ENCODE peak calls at places on chromosomes 3 and 15, in four cellular contexts. One of them, this sample, is unnamed.

GRCh38 chr3:72128906-72129305 is 344.0 kb upstream of the PROK2 start:
- DNase-seq in mesenchymal stem cell: no peak
- DNase-seq in aorta: no peak
- DNase-seq in stimulated activated naive CD8-positive, alpha-beta T cell treated with anti-CD3 and anti-CD28 coated beads, Interleukin-15, amount 100 ng/mL, for 72 hours: no peak
- DNase-seq in this sample: no peak

GRCh38 chr15:77542491-77543001 is 90.2 kb downstream of the LINGO1 start:
- DNase-seq in mesenchymal stem cell: peak; percentile 16
- DNase-seq in aorta: peak; percentile 36
- DNase-seq in stimulated activated naive CD8-positive, alpha-beta T cell treated with anti-CD3 and anti-CD28 coated beads, Interleukin-15, amount 100 ng/mL, for 72 hours: no peak
- DNase-seq in this sample: no peak

GRCh38 chr3:164113406-164114332 is 964.6 kb downstream of the SI start:
- DNase-seq in mesenchymal stem cell: no peak
- DNase-seq in aorta: no peak
- DNase-seq in stimulated activated naive CD8-positive, alpha-beta T cell treated with anti-CD3 and anti-CD28 coated beads, Interleukin-15, amount 100 ng/mL, for 72 hours: no peak
- DNase-seq in this sample: no peak

GRCh38 chr15:70523634-70524033 is 239.7 kb downstream of the UACA start:
- DNase-seq in mesenchymal stem cell: no peak
- DNase-seq in aorta: no peak
- DNase-seq in stimulated activated naive CD8-positive, alpha-beta T cell treated with anti-CD3 and anti-CD28 coated beads, Interleukin-15, amount 100 ng/mL, for 72 hours: no peak
- DNase-seq in this sample: no peak

GRCh38 chr3:133966954-133967353 is 62.8 kb downstream of the SLCO2A1 start:
- DNase-seq in mesenchymal stem cell: no peak
- DNase-seq in aorta: no peak
- DNase-seq in stimulated activated naive CD8-positive, alpha-beta T cell treated with anti-CD3 and anti-CD28 coated beads, Interleukin-15, amount 100 ng/mL, for 72 hours: no peak
- DNase-seq in this sample: no peak

GRCh38 chr3:186896875-186897274 is 33.5 kb upstream of the ST6GAL1 start:
- DNase-seq in mesenchymal stem cell: no peak
- DNase-seq in aorta: no peak
- DNase-seq in stimulated activated naive CD8-positive, alpha-beta T cell treated with anti-CD3 and anti-CD28 coated beads, Interleukin-15, amount 100 ng/mL, for 72 hours: no peak
- DNase-seq in this sample: no peak

GRCh38 chr3:32873491-32874130 is 55.8 kb downstream of the TRIM71 start:
- DNase-seq in mesenchymal stem cell: no peak
- DNase-seq in aorta: no peak
- DNase-seq in stimulated activated naive CD8-positive, alpha-beta T cell treated with anti-CD3 and anti-CD28 coated beads, Interleukin-15, amount 100 ng/mL, for 72 hours: no peak
- DNase-seq in this sample: no peak

GRCh38 chr15:51131596-51132290 is 37.0 kb upstream of the TNFAIP8L3 start:
- DNase-seq in mesenchymal stem cell: no peak
- DNase-seq in aorta: no peak
- DNase-seq in stimulated activated naive CD8-positive, alpha-beta T cell treated with anti-CD3 and anti-CD28 coated beads, Interleukin-15, amount 100 ng/mL, for 72 hours: no peak
- DNase-seq in this sample: no peak

GRCh38 chr15:64842986-64843561 is 1.4 kb downstream of the PLEKHO2 start:
- DNase-seq in mesenchymal stem cell: peak; percentile 76
- DNase-seq in aorta: peak; percentile 80
- DNase-seq in stimulated activated naive CD8-positive, alpha-beta T cell treated with anti-CD3 and anti-CD28 coated beads, Interleukin-15, amount 100 ng/mL, for 72 hours: no peak
- DNase-seq in this sample: no peak

GRCh38 chr3:27357665-27358258 is 11.4 kb downstream of the NEK10 start:
- DNase-seq in mesenchymal stem cell: peak; percentile 64
- DNase-seq in aorta: peak; percentile 64
- DNase-seq in stimulated activated naive CD8-positive, alpha-beta T cell treated with anti-CD3 and anti-CD28 coated beads, Interleukin-15, amount 100 ng/mL, for 72 hours: peak; percentile 41
- DNase-seq in this sample: peak; percentile 10

GRCh38 chr15:70569139-70569717 is 194.1 kb downstream of the UACA start:
- DNase-seq in mesenchymal stem cell: peak; percentile 62
- DNase-seq in aorta: no peak
- DNase-seq in stimulated activated naive CD8-positive, alpha-beta T cell treated with anti-CD3 and anti-CD28 coated beads, Interleukin-15, amount 100 ng/mL, for 72 hours: no peak
- DNase-seq in this sample: no peak

GRCh38 chr15:51267047-51267713 is 71.2 kb downstream of the CYP19A1 start:
- DNase-seq in mesenchymal stem cell: peak; percentile 13
- DNase-seq in aorta: peak; percentile 55
- DNase-seq in stimulated activated naive CD8-positive, alpha-beta T cell treated with anti-CD3 and anti-CD28 coated beads, Interleukin-15, amount 100 ng/mL, for 72 hours: no peak
- DNase-seq in this sample: no peak

GRCh38 chr3:128383316-128384235 is 83.1 kb downstream of the DNAJB8 start:
- DNase-seq in mesenchymal stem cell: peak; percentile 65
- DNase-seq in aorta: peak; percentile 81
- DNase-seq in stimulated activated naive CD8-positive, alpha-beta T cell treated with anti-CD3 and anti-CD28 coated beads, Interleukin-15, amount 100 ng/mL, for 72 hours: peak; percentile 12
- DNase-seq in this sample: no peak

GRCh38 chr15:56754993-56755392 is 21.7 kb upstream of the ZNF280D start:
- DNase-seq in mesenchymal stem cell: no peak
- DNase-seq in aorta: no peak
- DNase-seq in stimulated activated naive CD8-positive, alpha-beta T cell treated with anti-CD3 and anti-CD28 coated beads, Interleukin-15, amount 100 ng/mL, for 72 hours: no peak
- DNase-seq in this sample: no peak

GRCh38 chr3:88997276-88997675 is 110.1 kb upstream of the EPHA3 start:
- DNase-seq in mesenchymal stem cell: no peak
- DNase-seq in aorta: no peak
- DNase-seq in stimulated activated naive CD8-positive, alpha-beta T cell treated with anti-CD3 and anti-CD28 coated beads, Interleukin-15, amount 100 ng/mL, for 72 hours: no peak
- DNase-seq in this sample: no peak

GRCh38 chr15:53808058-53808703 is 48.7 kb upstream of the WDR72 start:
- DNase-seq in mesenchymal stem cell: peak; percentile 1
- DNase-seq in aorta: no peak
- DNase-seq in stimulated activated naive CD8-positive, alpha-beta T cell treated with anti-CD3 and anti-CD28 coated beads, Interleukin-15, amount 100 ng/mL, for 72 hours: no peak
- DNase-seq in this sample: no peak

GRCh38 chr15:74235962-74236361 is at the start of gene CCDC33:
- DNase-seq in mesenchymal stem cell: no peak
- DNase-seq in aorta: no peak
- DNase-seq in stimulated activated naive CD8-positive, alpha-beta T cell treated with anti-CD3 and anti-CD28 coated beads, Interleukin-15, amount 100 ng/mL, for 72 hours: no peak
- DNase-seq in this sample: peak; percentile 61

GRCh38 chr3:988790-989189 is 104.0 kb upstream of the CNTN6 start:
- DNase-seq in mesenchymal stem cell: no peak
- DNase-seq in aorta: no peak
- DNase-seq in stimulated activated naive CD8-positive, alpha-beta T cell treated with anti-CD3 and anti-CD28 coated beads, Interleukin-15, amount 100 ng/mL, for 72 hours: no peak
- DNase-seq in this sample: no peak

GRCh38 chr3:178804606-178805005 is 267.0 kb downstream of the ZMAT3 start:
- DNase-seq in mesenchymal stem cell: no peak
- DNase-seq in aorta: no peak
- DNase-seq in stimulated activated naive CD8-positive, alpha-beta T cell treated with anti-CD3 and anti-CD28 coated beads, Interleukin-15, amount 100 ng/mL, for 72 hours: no peak
- DNase-seq in this sample: no peak

GRCh38 chr3:196108075-196108743 is 26.3 kb upstream of the TFRC start:
- DNase-seq in mesenchymal stem cell: no peak
- DNase-seq in aorta: no peak
- DNase-seq in stimulated activated naive CD8-positive, alpha-beta T cell treated with anti-CD3 and anti-CD28 coated beads, Interleukin-15, amount 100 ng/mL, for 72 hours: no peak
- DNase-seq in this sample: no peak

GRCh38 chr3:53100818-53101466 is 29.3 kb downstream of the RFT1 start:
- DNase-seq in mesenchymal stem cell: no peak
- DNase-seq in aorta: no peak
- DNase-seq in stimulated activated naive CD8-positive, alpha-beta T cell treated with anti-CD3 and anti-CD28 coated beads, Interleukin-15, amount 100 ng/mL, for 72 hours: no peak
- DNase-seq in this sample: no peak

GRCh38 chr3:135155228-135155627 is 360.2 kb downstream of the EPHB1 start:
- DNase-seq in mesenchymal stem cell: no peak
- DNase-seq in aorta: no peak
- DNase-seq in stimulated activated naive CD8-positive, alpha-beta T cell treated with anti-CD3 and anti-CD28 coated beads, Interleukin-15, amount 100 ng/mL, for 72 hours: no peak
- DNase-seq in this sample: no peak

GRCh38 chr3:107669669-107670068 is 146.9 kb downstream of the BBX start:
- DNase-seq in mesenchymal stem cell: no peak
- DNase-seq in aorta: no peak
- DNase-seq in stimulated activated naive CD8-positive, alpha-beta T cell treated with anti-CD3 and anti-CD28 coated beads, Interleukin-15, amount 100 ng/mL, for 72 hours: no peak
- DNase-seq in this sample: no peak

GRCh38 chr3:107239703-107240102 is 137.5 kb upstream of the CCDC54 start:
- DNase-seq in mesenchymal stem cell: no peak
- DNase-seq in aorta: no peak
- DNase-seq in stimulated activated naive CD8-positive, alpha-beta T cell treated with anti-CD3 and anti-CD28 coated beads, Interleukin-15, amount 100 ng/mL, for 72 hours: no peak
- DNase-seq in this sample: no peak

GRCh38 chr3:154933581-154933980 is 146.5 kb upstream of the MME start:
- DNase-seq in mesenchymal stem cell: no peak
- DNase-seq in aorta: no peak
- DNase-seq in stimulated activated naive CD8-positive, alpha-beta T cell treated with anti-CD3 and anti-CD28 coated beads, Interleukin-15, amount 100 ng/mL, for 72 hours: no peak
- DNase-seq in this sample: no peak

GRCh38 chr15:42498212-42499038 is 3.0 kb downstream of the SNAP23 start:
- DNase-seq in mesenchymal stem cell: no peak
- DNase-seq in aorta: no peak
- DNase-seq in stimulated activated naive CD8-positive, alpha-beta T cell treated with anti-CD3 and anti-CD28 coated beads, Interleukin-15, amount 100 ng/mL, for 72 hours: no peak
- DNase-seq in this sample: no peak

GRCh38 chr3:166471074-166471753 is 634.0 kb upstream of the BCHE start:
- DNase-seq in mesenchymal stem cell: no peak
- DNase-seq in aorta: no peak
- DNase-seq in stimulated activated naive CD8-positive, alpha-beta T cell treated with anti-CD3 and anti-CD28 coated beads, Interleukin-15, amount 100 ng/mL, for 72 hours: no peak
- DNase-seq in this sample: no peak

GRCh38 chr15:98951493-98952320 is 55.9 kb downstream of the PGPEP1L start:
- DNase-seq in mesenchymal stem cell: no peak
- DNase-seq in aorta: no peak
- DNase-seq in stimulated activated naive CD8-positive, alpha-beta T cell treated with anti-CD3 and anti-CD28 coated beads, Interleukin-15, amount 100 ng/mL, for 72 hours: no peak
- DNase-seq in this sample: no peak

GRCh38 chr3:32996755-32997091 is 45.3 kb downstream of the CCR4 start:
- DNase-seq in mesenchymal stem cell: no peak
- DNase-seq in aorta: no peak
- DNase-seq in stimulated activated naive CD8-positive, alpha-beta T cell treated with anti-CD3 and anti-CD28 coated beads, Interleukin-15, amount 100 ng/mL, for 72 hours: no peak
- DNase-seq in this sample: no peak

GRCh38 chr15:89820651-89821611 is 6.3 kb upstream of the ANPEP start:
- DNase-seq in mesenchymal stem cell: no peak
- DNase-seq in aorta: peak; percentile 71
- DNase-seq in stimulated activated naive CD8-positive, alpha-beta T cell treated with anti-CD3 and anti-CD28 coated beads, Interleukin-15, amount 100 ng/mL, for 72 hours: no peak
- DNase-seq in this sample: no peak

GRCh38 chr15:95684126-95684525 is 646.4 kb upstream of the NR2F2 start:
- DNase-seq in mesenchymal stem cell: no peak
- DNase-seq in aorta: no peak
- DNase-seq in stimulated activated naive CD8-positive, alpha-beta T cell treated with anti-CD3 and anti-CD28 coated beads, Interleukin-15, amount 100 ng/mL, for 72 hours: no peak
- DNase-seq in this sample: no peak

GRCh38 chr3:43892535-43892934 is 201.8 kb downstream of the ABHD5 start:
- DNase-seq in mesenchymal stem cell: no peak
- DNase-seq in aorta: no peak
- DNase-seq in stimulated activated naive CD8-positive, alpha-beta T cell treated with anti-CD3 and anti-CD28 coated beads, Interleukin-15, amount 100 ng/mL, for 72 hours: no peak
- DNase-seq in this sample: peak; percentile 41

GRCh38 chr15:22979699-22980188 is 424 bp downstream of the CYFIP1 start:
- DNase-seq in mesenchymal stem cell: peak; percentile 54
- DNase-seq in aorta: peak; percentile 59
- DNase-seq in stimulated activated naive CD8-positive, alpha-beta T cell treated with anti-CD3 and anti-CD28 coated beads, Interleukin-15, amount 100 ng/mL, for 72 hours: no peak
- DNase-seq in this sample: no peak